ENCODE peak calls at places on chromosomes 11 and 22, in ten cellular contexts. F is PC-9, W is left ventricle myocardium inferior, J is HCT116, M is osteocyte, E is suprapubic skin, Q is GM10248, B is bronchial epithelial cell, T is Peyer's patch, P is nephron progenitor cell. R is an unnamed sample.

GRCh38 chr11:133999355-133999754 is 42.6 kb upstream of the IGSF9B start:
- DNase-seq in Q (no peak), J (no peak), P (no peak), E (no peak), W (no peak), F (no peak), B (no peak), M (no peak), T (no peak), R (peak)

GRCh38 chr11:118156531-118157185 is 4.0 kb upstream of the SCN4B start:
- DNase-seq in M (no peak), B (no peak), W (no peak), J (no peak), F (no peak), T (no peak), E (no peak), Q (no peak), P (no peak), R (no peak)

GRCh38 chr11:95715777-95716241 is 73.8 kb downstream of the FAM76B start:
- DNase-seq in Q (peak), W (no peak), F (no peak), E (no peak), T (peak), P (no peak), M (no peak), J (no peak), B (peak), R (no peak)

GRCh38 chr11:41612415-41612814 is 153.0 kb upstream of the LRRC4C start:
- DNase-seq in P (no peak), E (no peak), J (no peak), T (no peak), Q (no peak), M (no peak), W (no peak), F (no peak), B (peak), R (no peak)

GRCh38 chr22:33829549-33830280 is 90.6 kb downstream of the LARGE1 start:
- DNase-seq in W (no peak), B (no peak), J (no peak), F (no peak), T (no peak), Q (no peak), P (no peak), M (no peak), E (no peak), R (no peak)

GRCh38 chr22:42522546-42522945 is 3.0 kb upstream of the RRP7A start:
- DNase-seq in J (no peak), E (no peak), Q (no peak), P (no peak), F (no peak), B (no peak), W (no peak), M (no peak), T (no peak), R (no peak)

GRCh38 chr11:60059052-60059451 is 2.6 kb downstream of the MS4A3 start:
- DNase-seq in W (no peak), E (no peak), F (no peak), Q (no peak), M (no peak), J (no peak), T (no peak), P (no peak), B (peak), R (no peak)

GRCh38 chr11:104968365-104968855 is at the start of gene CASP4:
- DNase-seq in M (no peak), Q (peak), P (no peak), F (peak), J (peak), T (peak), E (no peak), B (peak), W (no peak), R (no peak)

GRCh38 chr11:73306977-73307322 is 1.1 kb upstream of the ARHGEF17 start:
- DNase-seq in T (no peak), F (no peak), E (no peak), B (no peak), Q (no peak), J (no peak), W (no peak), M (no peak), P (no peak), R (no peak)

GRCh38 chr22:45867906-45868555 is 108.9 kb downstream of the WNT7B start:
- DNase-seq in F (no peak), E (peak), M (no peak), P (no peak), Q (peak), T (no peak), B (no peak), J (no peak), W (no peak), R (no peak)

GRCh38 chr11:76803811-76804600 is 20.9 kb downstream of the TSKU start:
- DNase-seq in P (no peak), W (no peak), M (peak), E (peak), T (no peak), F (no peak), Q (peak), J (no peak), B (no peak), R (no peak)

GRCh38 chr22:17358394-17358793 is 10.9 kb upstream of the CECR2 start:
- DNase-seq in T (no peak), F (no peak), B (no peak), J (no peak), M (no peak), E (no peak), Q (no peak), W (no peak), P (no peak), R (no peak)

GRCh38 chr11:114289779-114290178 is 6.4 kb upstream of the NNMT start:
- DNase-seq in Q (no peak), F (no peak), J (no peak), B (no peak), W (no peak), E (no peak), M (no peak), P (no peak), T (no peak), R (no peak)

GRCh38 chr11:15157181-15157580 is 42.5 kb downstream of the INSC start:
- DNase-seq in M (no peak), W (no peak), J (no peak), Q (no peak), F (no peak), B (peak), E (no peak), P (no peak), T (no peak), R (no peak)

GRCh38 chr11:113261709-113262475 is 52.5 kb upstream of the TTC12 start:
- DNase-seq in E (no peak), Q (no peak), J (no peak), W (no peak), B (no peak), F (no peak), T (no peak), P (no peak), M (no peak), R (no peak)

GRCh38 chr11:46050065-46050464 is 71.2 kb downstream of the PHF21A start:
- DNase-seq in M (no peak), F (no peak), J (peak), B (peak), E (no peak), W (no peak), T (no peak), P (peak), Q (no peak), R (no peak)

GRCh38 chr11:72155751-72156150 is 20.2 kb downstream of the FOLR3 start:
- DNase-seq in B (no peak), F (no peak), W (no peak), M (no peak), J (no peak), Q (no peak), E (no peak), T (no peak), P (no peak), R (no peak)

GRCh38 chr22:23240639-23241389 is 60.5 kb downstream of the BCR start:
- DNase-seq in E (no peak), T (no peak), B (peak), J (no peak), Q (no peak), F (no peak), P (no peak), W (no peak), M (no peak), R (no peak)

GRCh38 chr11:12175694-12176241 is 65.4 kb downstream of the MICAL2 start:
- DNase-seq in J (peak), T (no peak), F (peak), Q (no peak), B (peak), P (no peak), M (no peak), E (no peak), W (no peak), R (no peak)

GRCh38 chr11:73506038-73506437 is 91.9 kb downstream of the FAM168A start:
- DNase-seq in Q (no peak), J (no peak), P (no peak), B (no peak), F (no peak), W (no peak), T (no peak), M (no peak), E (no peak), R (no peak)

GRCh38 chr11:36009469-36009868 is 65.6 kb downstream of the LDLRAD3 start:
- DNase-seq in Q (no peak), P (no peak), T (no peak), W (no peak), B (peak), F (peak), M (no peak), E (no peak), J (no peak), R (no peak)

GRCh38 chr11:70220920-70221319 is 17.8 kb downstream of the FADD start:
- DNase-seq in Q (no peak), E (no peak), F (no peak), W (no peak), P (no peak), T (no peak), M (no peak), B (no peak), J (no peak), R (no peak)

GRCh38 chr11:10858505-10859360 is 880 bp upstream of the ZBED5 start:
- DNase-seq in M (no peak), J (no peak), T (peak), Q (peak), B (peak), E (no peak), W (peak), F (no peak), P (peak), R (peak)

GRCh38 chr22:45284705-45285305 is at the start of gene UPK3A:
- DNase-seq in F (peak), W (peak), P (peak), Q (peak), T (peak), M (no peak), B (no peak), E (no peak), J (peak), R (peak)

GRCh38 chr11:121467965-121468364 is 15.2 kb upstream of the SORL1-AS1 start:
- DNase-seq in E (no peak), T (peak), B (peak), M (no peak), W (no peak), F (no peak), P (no peak), J (no peak), Q (peak), R (no peak)

GRCh38 chr22:48885271-48885918 is 942.3 kb downstream of the BRD1 start:
- DNase-seq in M (peak), P (no peak), E (peak), T (peak), F (no peak), W (peak), J (no peak), Q (no peak), B (no peak), R (no peak)

GRCh38 chr22:48569476-48570233 is 1258.0 kb downstream of the BRD1 start:
- DNase-seq in J (no peak), T (no peak), F (no peak), Q (no peak), M (no peak), E (no peak), P (no peak), B (no peak), W (no peak), R (no peak)

GRCh38 chr11:44327730-44328691 is 18.1 kb upstream of the ALX4 start:
- DNase-seq in Q (no peak), P (peak), T (no peak), W (no peak), F (no peak), B (no peak), E (no peak), M (no peak), J (no peak), R (no peak)

GRCh38 chr11:335779-336665 is 15.4 kb upstream of the IFITM3 start:
- DNase-seq in T (peak), F (no peak), W (no peak), P (no peak), B (no peak), E (no peak), Q (no peak), J (no peak), M (no peak), R (no peak)

GRCh38 chr11:126410649-126411048 is 55.2 kb downstream of the ST3GAL4 start:
- DNase-seq in B (no peak), E (no peak), J (no peak), P (no peak), T (no peak), Q (no peak), F (no peak), W (peak), M (no peak), R (no peak)

GRCh38 chr22:30315962-30316576 is 10.7 kb downstream of the TBC1D10A start:
- DNase-seq in T (no peak), B (no peak), P (no peak), J (no peak), W (no peak), Q (no peak), M (no peak), F (no peak), E (no peak), R (no peak)

GRCh38 chr11:70246196-70246595 is 24.3 kb upstream of the PPFIA1 start:
- DNase-seq in B (peak), Q (no peak), W (no peak), J (no peak), E (no peak), F (no peak), M (no peak), T (no peak), P (no peak), R (no peak)

GRCh38 chr11:19243143-19243542 is 2.4 kb upstream of the E2F8 start:
- DNase-seq in T (no peak), M (no peak), E (no peak), Q (no peak), F (no peak), P (no peak), B (no peak), W (no peak), J (no peak), R (no peak)

GRCh38 chr11:109424893-109425292 is 2.9 kb downstream of the C11orf87 start:
- DNase-seq in B (peak), T (no peak), E (no peak), M (no peak), J (no peak), W (no peak), F (no peak), Q (no peak), P (peak), R (no peak)

GRCh38 chr11:75655619-75656018 is 13.2 kb downstream of the MAP6 start:
- DNase-seq in T (no peak), M (no peak), E (no peak), W (no peak), J (no peak), F (no peak), B (no peak), P (no peak), Q (no peak), R (no peak)

GRCh38 chr11:118265954-118266353 is 1.9 kb upstream of the MPZL2 start:
- DNase-seq in J (no peak), W (peak), P (no peak), T (peak), F (peak), E (peak), B (peak), M (no peak), Q (no peak), R (no peak)

GRCh38 chr11:4019891-4020290 is 74.7 kb upstream of the RRM1 start:
- DNase-seq in W (no peak), F (no peak), B (no peak), M (no peak), T (no peak), J (no peak), E (no peak), Q (no peak), P (no peak), R (no peak)

GRCh38 chr11:71062199-71062598 is 190.2 kb downstream of the SHANK2 start:
- DNase-seq in F (no peak), Q (no peak), W (no peak), P (no peak), J (no peak), E (no peak), B (no peak), T (no peak), M (no peak), R (no peak)

GRCh38 chr11:126355324-126355925 is at the start of gene ST3GAL4:
- DNase-seq in M (peak), Q (peak), E (peak), F (peak), T (peak), J (no peak), B (peak), P (peak), W (peak), R (peak)

GRCh38 chr11:31812392-31813241 is 1.5 kb upstream of the PAX6 start:
- DNase-seq in F (no peak), J (no peak), W (no peak), E (no peak), T (no peak), Q (peak), P (peak), B (no peak), M (no peak), R (no peak)
- TF ChIP-seq CTCF in F (no peak), J (no peak), W (no peak), E (no peak), T (no peak), Q (no peak), P (no peak), B (no peak), M (no peak), R (no peak)

DNA sequence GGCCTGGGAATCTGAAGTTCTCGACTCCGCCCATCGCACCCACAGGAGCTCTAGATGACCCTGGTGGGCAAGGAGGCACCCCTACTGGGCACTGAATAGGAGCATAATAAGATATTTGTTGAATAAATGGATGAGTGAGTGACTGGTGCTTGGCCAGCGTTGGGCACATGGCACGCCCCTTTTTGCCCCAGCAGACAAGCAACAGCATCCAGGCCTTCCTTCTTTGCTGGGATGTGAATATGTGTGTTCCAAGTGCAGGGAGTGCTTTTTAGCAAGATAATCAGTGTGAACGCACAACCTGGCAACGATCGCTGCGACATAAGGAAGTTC is 450 bp upstream of the CELF1 start:
- DNase-seq in Q (no peak), P (no peak), M (no peak), W (no peak), B (no peak), J (no peak), F (no peak), T (no peak), E (no peak), R (no peak)
- TF ChIP-seq CTCF in Q (no peak), P (no peak), M (peak), W (peak), B (no peak), J (no peak), F (no peak), T (no peak), E (no peak), R (no peak)

GRCh38 chr22:37544955-37545702 is 15.2 kb upstream of the CDC42EP1 start:
- DNase-seq in B (peak), M (peak), Q (peak), T (peak), E (peak), W (peak), P (peak), J (no peak), F (peak), R (peak)

GRCh38 chr22:37549704-37550059 is 10.6 kb upstream of the CDC42EP1 start:
- DNase-seq in E (no peak), W (no peak), J (no peak), F (peak), P (no peak), Q (no peak), B (no peak), M (peak), T (no peak), R (no peak)

GRCh38 chr22:37545703-37546435 is 14.4 kb upstream of the CDC42EP1 start:
- DNase-seq in Q (no peak), E (peak), P (peak), W (peak), M (peak), T (peak), F (no peak), B (peak), J (no peak), R (no peak)

GRCh38 chr22:37547249-37547741 is 13.0 kb upstream of the CDC42EP1 start:
- DNase-seq in J (no peak), E (no peak), T (no peak), B (no peak), W (no peak), P (no peak), F (no peak), M (no peak), Q (no peak), R (no peak)

GRCh38 chr22:37546436-37547248 is 13.6 kb upstream of the CDC42EP1 start:
- DNase-seq in J (no peak), T (peak), B (no peak), M (peak), P (no peak), F (peak), W (peak), Q (no peak), E (no peak), R (no peak)
- TF ChIP-seq CTCF in J (no peak), T (no peak), B (no peak), M (peak), P (no peak), F (no peak), W (peak), Q (no peak), E (no peak), R (no peak)

GRCh38 chr11:79062814-79063762 is 377.7 kb downstream of the TENM4 start:
- DNase-seq in J (peak), Q (no peak), W (no peak), T (no peak), P (peak), M (no peak), F (no peak), B (peak), E (no peak), R (peak)
- TF ChIP-seq CTCF in J (peak), Q (no peak), W (peak), T (no peak), P (peak), M (peak), F (peak), B (peak), E (no peak), R (peak)

GRCh38 chr11:68825603-68826002 is 16.1 kb downstream of the CPT1A start:
- DNase-seq in J (peak), Q (no peak), P (no peak), T (peak), B (peak), E (peak), W (no peak), F (peak), M (no peak), R (no peak)
- TF ChIP-seq CTCF in J (peak), Q (peak), P (no peak), T (peak), B (peak), E (no peak), W (no peak), F (peak), M (no peak), R (no peak)

GRCh38 chr11:2270322-2271076 is at the start of gene ASCL2:
- DNase-seq in B (no peak), W (no peak), E (no peak), M (peak), F (no peak), P (peak), Q (no peak), T (peak), J (no peak), R (no peak)
- TF ChIP-seq CTCF in B (no peak), W (no peak), E (no peak), M (no peak), F (no peak), P (no peak), Q (no peak), T (no peak), J (no peak), R (no peak)